ENCODE peak calls at places on chromosomes 11 and 22, in ten cellular contexts. One of them, this sample, is unnamed.

GRCh38 chr11:3161720-3162409 is 3.2 kb downstream of the OSBPL5 start:
- DNase-seq in glomerular endothelial cell: no peak
- DNase-seq in AG04450: no peak
- DNase-seq in stimulated activated CD4-positive, alpha-beta T cell treated with anti-CD3 and anti-CD28 coated beads, Interleukin-2, amount 100 ng/mL, for 48 hours: no peak
- DNase-seq in sciatic nerve: peak; percentile 56
- DNase-seq in HCT116: no peak
- DNase-seq in activated CD4-positive, alpha-beta T cell treated with anti-CD3 and anti-CD28 coated beads, Interleukin-2, amount 10 ng/mL, durations not matched to agents 24 days and 14 days: no peak
- DNase-seq in stimulated activated naive CD4-positive, alpha-beta T cell: no peak
- DNase-seq in hippocampal formation: no peak
- DNase-seq in endodermal cell: peak; percentile 36
- DNase-seq in this sample: no peak

GRCh38 chr11:9076046-9076445 is 15.4 kb downstream of the SCUBE2 start:
- DNase-seq in endodermal cell: no peak
- DNase-seq in AG04450: no peak
- DNase-seq in HCT116: no peak
- DNase-seq in stimulated activated naive CD4-positive, alpha-beta T cell: no peak
- DNase-seq in hippocampal formation: no peak
- DNase-seq in activated CD4-positive, alpha-beta T cell treated with anti-CD3 and anti-CD28 coated beads, Interleukin-2, amount 10 ng/mL, durations not matched to agents 24 days and 14 days: no peak
- DNase-seq in stimulated activated CD4-positive, alpha-beta T cell treated with anti-CD3 and anti-CD28 coated beads, Interleukin-2, amount 100 ng/mL, for 48 hours: no peak
- DNase-seq in glomerular endothelial cell: no peak
- DNase-seq in sciatic nerve: no peak
- DNase-seq in this sample: no peak

GRCh38 chr11:104333977-104334376 is 170.0 kb upstream of the PDGFD start:
- DNase-seq in sciatic nerve: no peak
- DNase-seq in glomerular endothelial cell: no peak
- DNase-seq in stimulated activated CD4-positive, alpha-beta T cell treated with anti-CD3 and anti-CD28 coated beads, Interleukin-2, amount 100 ng/mL, for 48 hours: peak; percentile 1
- DNase-seq in hippocampal formation: no peak
- DNase-seq in stimulated activated naive CD4-positive, alpha-beta T cell: no peak
- DNase-seq in HCT116: peak; percentile 7
- DNase-seq in activated CD4-positive, alpha-beta T cell treated with anti-CD3 and anti-CD28 coated beads, Interleukin-2, amount 10 ng/mL, durations not matched to agents 24 days and 14 days: no peak
- DNase-seq in endodermal cell: peak; percentile 69
- DNase-seq in AG04450: no peak
- DNase-seq in this sample: no peak

GRCh38 chr11:33018840-33019239 is 3.2 kb downstream of the DEPDC7 start:
- DNase-seq in stimulated activated CD4-positive, alpha-beta T cell treated with anti-CD3 and anti-CD28 coated beads, Interleukin-2, amount 100 ng/mL, for 48 hours: no peak
- DNase-seq in HCT116: no peak
- DNase-seq in glomerular endothelial cell: no peak
- DNase-seq in stimulated activated naive CD4-positive, alpha-beta T cell: no peak
- DNase-seq in hippocampal formation: no peak
- DNase-seq in sciatic nerve: no peak
- DNase-seq in activated CD4-positive, alpha-beta T cell treated with anti-CD3 and anti-CD28 coated beads, Interleukin-2, amount 10 ng/mL, durations not matched to agents 24 days and 14 days: no peak
- DNase-seq in AG04450: no peak
- DNase-seq in endodermal cell: no peak
- DNase-seq in this sample: no peak

GRCh38 chr22:24697671-24698082 is 76.8 kb downstream of the PIWIL3 start:
- DNase-seq in endodermal cell: no peak
- DNase-seq in stimulated activated naive CD4-positive, alpha-beta T cell: no peak
- DNase-seq in glomerular endothelial cell: no peak
- DNase-seq in AG04450: no peak
- DNase-seq in stimulated activated CD4-positive, alpha-beta T cell treated with anti-CD3 and anti-CD28 coated beads, Interleukin-2, amount 100 ng/mL, for 48 hours: no peak
- DNase-seq in activated CD4-positive, alpha-beta T cell treated with anti-CD3 and anti-CD28 coated beads, Interleukin-2, amount 10 ng/mL, durations not matched to agents 24 days and 14 days: no peak
- DNase-seq in HCT116: no peak
- DNase-seq in hippocampal formation: peak; percentile 18
- DNase-seq in sciatic nerve: no peak
- DNase-seq in this sample: no peak

GRCh38 chr22:23777776-23778575 is 5.3 kb downstream of the MMP11 start:
- DNase-seq in glomerular endothelial cell: no peak
- DNase-seq in AG04450: no peak
- DNase-seq in endodermal cell: no peak
- DNase-seq in stimulated activated naive CD4-positive, alpha-beta T cell: no peak
- DNase-seq in stimulated activated CD4-positive, alpha-beta T cell treated with anti-CD3 and anti-CD28 coated beads, Interleukin-2, amount 100 ng/mL, for 48 hours: no peak
- DNase-seq in hippocampal formation: no peak
- DNase-seq in HCT116: no peak
- DNase-seq in sciatic nerve: no peak
- DNase-seq in activated CD4-positive, alpha-beta T cell treated with anti-CD3 and anti-CD28 coated beads, Interleukin-2, amount 10 ng/mL, durations not matched to agents 24 days and 14 days: no peak
- DNase-seq in this sample: no peak

GRCh38 chr22:43859176-43859575 is 3.1 kb downstream of the SULT4A1 start:
- DNase-seq in glomerular endothelial cell: no peak
- DNase-seq in sciatic nerve: peak; percentile 33
- DNase-seq in stimulated activated naive CD4-positive, alpha-beta T cell: no peak
- DNase-seq in AG04450: no peak
- DNase-seq in endodermal cell: peak; percentile 22
- DNase-seq in activated CD4-positive, alpha-beta T cell treated with anti-CD3 and anti-CD28 coated beads, Interleukin-2, amount 10 ng/mL, durations not matched to agents 24 days and 14 days: no peak
- DNase-seq in stimulated activated CD4-positive, alpha-beta T cell treated with anti-CD3 and anti-CD28 coated beads, Interleukin-2, amount 100 ng/mL, for 48 hours: no peak
- DNase-seq in HCT116: no peak
- DNase-seq in hippocampal formation: no peak
- DNase-seq in this sample: no peak

GRCh38 chr11:78715639-78716311 is 141.1 kb upstream of the NARS2 start:
- DNase-seq in sciatic nerve: peak; percentile 60
- DNase-seq in HCT116: peak; percentile 73
- DNase-seq in hippocampal formation: peak; percentile 24
- DNase-seq in glomerular endothelial cell: no peak
- DNase-seq in endodermal cell: peak; percentile 95
- DNase-seq in stimulated activated CD4-positive, alpha-beta T cell treated with anti-CD3 and anti-CD28 coated beads, Interleukin-2, amount 100 ng/mL, for 48 hours: peak; percentile 45
- DNase-seq in AG04450: peak; percentile 54
- DNase-seq in stimulated activated naive CD4-positive, alpha-beta T cell: no peak
- DNase-seq in activated CD4-positive, alpha-beta T cell treated with anti-CD3 and anti-CD28 coated beads, Interleukin-2, amount 10 ng/mL, durations not matched to agents 24 days and 14 days: peak; percentile 80
- DNase-seq in this sample: peak; percentile 23

GRCh38 chr22:18033204-18033998 is 9.0 kb upstream of the MICAL3 start:
- DNase-seq in stimulated activated CD4-positive, alpha-beta T cell treated with anti-CD3 and anti-CD28 coated beads, Interleukin-2, amount 100 ng/mL, for 48 hours: no peak
- DNase-seq in hippocampal formation: no peak
- DNase-seq in sciatic nerve: peak; percentile 57
- DNase-seq in glomerular endothelial cell: no peak
- DNase-seq in activated CD4-positive, alpha-beta T cell treated with anti-CD3 and anti-CD28 coated beads, Interleukin-2, amount 10 ng/mL, durations not matched to agents 24 days and 14 days: no peak
- DNase-seq in stimulated activated naive CD4-positive, alpha-beta T cell: no peak
- DNase-seq in AG04450: no peak
- DNase-seq in endodermal cell: no peak
- DNase-seq in HCT116: no peak
- DNase-seq in this sample: no peak

GRCh38 chr11:94449029-94449428 is 44.6 kb downstream of the MRE11 start:
- DNase-seq in AG04450: no peak
- DNase-seq in endodermal cell: no peak
- DNase-seq in stimulated activated naive CD4-positive, alpha-beta T cell: no peak
- DNase-seq in stimulated activated CD4-positive, alpha-beta T cell treated with anti-CD3 and anti-CD28 coated beads, Interleukin-2, amount 100 ng/mL, for 48 hours: no peak
- DNase-seq in hippocampal formation: no peak
- DNase-seq in activated CD4-positive, alpha-beta T cell treated with anti-CD3 and anti-CD28 coated beads, Interleukin-2, amount 10 ng/mL, durations not matched to agents 24 days and 14 days: no peak
- DNase-seq in glomerular endothelial cell: no peak
- DNase-seq in sciatic nerve: no peak
- DNase-seq in HCT116: no peak
- DNase-seq in this sample: no peak

GRCh38 chr22:43901976-43902643 is 10.3 kb upstream of the PNPLA5 start:
- DNase-seq in glomerular endothelial cell: no peak
- DNase-seq in activated CD4-positive, alpha-beta T cell treated with anti-CD3 and anti-CD28 coated beads, Interleukin-2, amount 10 ng/mL, durations not matched to agents 24 days and 14 days: no peak
- DNase-seq in sciatic nerve: no peak
- DNase-seq in stimulated activated CD4-positive, alpha-beta T cell treated with anti-CD3 and anti-CD28 coated beads, Interleukin-2, amount 100 ng/mL, for 48 hours: no peak
- DNase-seq in HCT116: no peak
- DNase-seq in hippocampal formation: no peak
- DNase-seq in endodermal cell: no peak
- DNase-seq in stimulated activated naive CD4-positive, alpha-beta T cell: no peak
- DNase-seq in AG04450: peak; percentile 67
- DNase-seq in this sample: peak; percentile 54

GRCh38 chr11:13043912-13044628 is 35.0 kb downstream of the RASSF10 start:
- DNase-seq in HCT116: no peak
- DNase-seq in glomerular endothelial cell: no peak
- DNase-seq in endodermal cell: no peak
- DNase-seq in stimulated activated naive CD4-positive, alpha-beta T cell: no peak
- DNase-seq in sciatic nerve: no peak
- DNase-seq in stimulated activated CD4-positive, alpha-beta T cell treated with anti-CD3 and anti-CD28 coated beads, Interleukin-2, amount 100 ng/mL, for 48 hours: no peak
- DNase-seq in activated CD4-positive, alpha-beta T cell treated with anti-CD3 and anti-CD28 coated beads, Interleukin-2, amount 10 ng/mL, durations not matched to agents 24 days and 14 days: no peak
- DNase-seq in hippocampal formation: no peak
- DNase-seq in AG04450: no peak
- DNase-seq in this sample: no peak

GRCh38 chr11:124753207-124753606 is 1.2 kb upstream of the VSIG2 start:
- DNase-seq in endodermal cell: peak; percentile 34
- DNase-seq in sciatic nerve: no peak
- DNase-seq in HCT116: no peak
- DNase-seq in stimulated activated naive CD4-positive, alpha-beta T cell: no peak
- DNase-seq in stimulated activated CD4-positive, alpha-beta T cell treated with anti-CD3 and anti-CD28 coated beads, Interleukin-2, amount 100 ng/mL, for 48 hours: no peak
- DNase-seq in glomerular endothelial cell: no peak
- DNase-seq in AG04450: no peak
- DNase-seq in activated CD4-positive, alpha-beta T cell treated with anti-CD3 and anti-CD28 coated beads, Interleukin-2, amount 10 ng/mL, durations not matched to agents 24 days and 14 days: no peak
- DNase-seq in hippocampal formation: no peak
- DNase-seq in this sample: no peak

GRCh38 chr11:1943977-1944376 is 3.2 kb upstream of the MRPL23 start:
- DNase-seq in stimulated activated naive CD4-positive, alpha-beta T cell: no peak
- DNase-seq in stimulated activated CD4-positive, alpha-beta T cell treated with anti-CD3 and anti-CD28 coated beads, Interleukin-2, amount 100 ng/mL, for 48 hours: no peak
- DNase-seq in activated CD4-positive, alpha-beta T cell treated with anti-CD3 and anti-CD28 coated beads, Interleukin-2, amount 10 ng/mL, durations not matched to agents 24 days and 14 days: peak; percentile 55
- DNase-seq in HCT116: no peak
- DNase-seq in glomerular endothelial cell: peak; percentile 25
- DNase-seq in endodermal cell: no peak
- DNase-seq in AG04450: no peak
- DNase-seq in sciatic nerve: peak; percentile 56
- DNase-seq in hippocampal formation: no peak
- DNase-seq in this sample: no peak

GRCh38 chr22:42719656-42720262 is 911 bp downstream of the A4GALT start:
- DNase-seq in AG04450: no peak
- DNase-seq in stimulated activated CD4-positive, alpha-beta T cell treated with anti-CD3 and anti-CD28 coated beads, Interleukin-2, amount 100 ng/mL, for 48 hours: no peak
- DNase-seq in HCT116: no peak
- DNase-seq in endodermal cell: peak; percentile 77
- DNase-seq in glomerular endothelial cell: no peak
- DNase-seq in sciatic nerve: no peak
- DNase-seq in stimulated activated naive CD4-positive, alpha-beta T cell: no peak
- DNase-seq in activated CD4-positive, alpha-beta T cell treated with anti-CD3 and anti-CD28 coated beads, Interleukin-2, amount 10 ng/mL, durations not matched to agents 24 days and 14 days: no peak
- DNase-seq in hippocampal formation: no peak
- DNase-seq in this sample: no peak

GRCh38 chr22:21865041-21865440 is 2.4 kb downstream of the MAPK1 start:
- DNase-seq in sciatic nerve: no peak
- DNase-seq in endodermal cell: no peak
- DNase-seq in AG04450: peak; percentile 65
- DNase-seq in hippocampal formation: no peak
- DNase-seq in stimulated activated naive CD4-positive, alpha-beta T cell: no peak
- DNase-seq in activated CD4-positive, alpha-beta T cell treated with anti-CD3 and anti-CD28 coated beads, Interleukin-2, amount 10 ng/mL, durations not matched to agents 24 days and 14 days: no peak
- DNase-seq in HCT116: no peak
- DNase-seq in glomerular endothelial cell: no peak
- DNase-seq in stimulated activated CD4-positive, alpha-beta T cell treated with anti-CD3 and anti-CD28 coated beads, Interleukin-2, amount 100 ng/mL, for 48 hours: no peak
- DNase-seq in this sample: peak; percentile 53

GRCh38 chr11:57599381-57599780 is 1.9 kb downstream of the SERPING1 start:
- DNase-seq in HCT116: no peak
- DNase-seq in stimulated activated CD4-positive, alpha-beta T cell treated with anti-CD3 and anti-CD28 coated beads, Interleukin-2, amount 100 ng/mL, for 48 hours: no peak
- DNase-seq in AG04450: no peak
- DNase-seq in sciatic nerve: no peak
- DNase-seq in glomerular endothelial cell: no peak
- DNase-seq in activated CD4-positive, alpha-beta T cell treated with anti-CD3 and anti-CD28 coated beads, Interleukin-2, amount 10 ng/mL, durations not matched to agents 24 days and 14 days: no peak
- DNase-seq in stimulated activated naive CD4-positive, alpha-beta T cell: no peak
- DNase-seq in endodermal cell: no peak
- DNase-seq in hippocampal formation: no peak
- DNase-seq in this sample: no peak

GRCh38 chr11:2816941-2817421 is 68.6 kb downstream of the CDKN1C start:
- DNase-seq in glomerular endothelial cell: no peak
- DNase-seq in hippocampal formation: no peak
- DNase-seq in HCT116: no peak
- DNase-seq in activated CD4-positive, alpha-beta T cell treated with anti-CD3 and anti-CD28 coated beads, Interleukin-2, amount 10 ng/mL, durations not matched to agents 24 days and 14 days: no peak
- DNase-seq in stimulated activated CD4-positive, alpha-beta T cell treated with anti-CD3 and anti-CD28 coated beads, Interleukin-2, amount 100 ng/mL, for 48 hours: no peak
- DNase-seq in AG04450: peak; percentile 66
- DNase-seq in endodermal cell: no peak
- DNase-seq in sciatic nerve: peak; percentile 81
- DNase-seq in stimulated activated naive CD4-positive, alpha-beta T cell: no peak
- DNase-seq in this sample: peak; percentile 24

GRCh38 chr11:44760917-44761545 is 34.3 kb downstream of the TSPAN18 start:
- DNase-seq in activated CD4-positive, alpha-beta T cell treated with anti-CD3 and anti-CD28 coated beads, Interleukin-2, amount 10 ng/mL, durations not matched to agents 24 days and 14 days: no peak
- DNase-seq in AG04450: peak; percentile 52
- DNase-seq in sciatic nerve: peak; percentile 59
- DNase-seq in glomerular endothelial cell: no peak
- DNase-seq in stimulated activated CD4-positive, alpha-beta T cell treated with anti-CD3 and anti-CD28 coated beads, Interleukin-2, amount 100 ng/mL, for 48 hours: no peak
- DNase-seq in stimulated activated naive CD4-positive, alpha-beta T cell: no peak
- DNase-seq in endodermal cell: peak; percentile 90
- DNase-seq in hippocampal formation: no peak
- DNase-seq in HCT116: peak; percentile 44
- DNase-seq in this sample: no peak

GRCh38 chr22:19122752-19123492 is 710 bp upstream of the DGCR2 start:
- DNase-seq in glomerular endothelial cell: no peak
- DNase-seq in stimulated activated naive CD4-positive, alpha-beta T cell: no peak
- DNase-seq in activated CD4-positive, alpha-beta T cell treated with anti-CD3 and anti-CD28 coated beads, Interleukin-2, amount 10 ng/mL, durations not matched to agents 24 days and 14 days: no peak
- DNase-seq in stimulated activated CD4-positive, alpha-beta T cell treated with anti-CD3 and anti-CD28 coated beads, Interleukin-2, amount 100 ng/mL, for 48 hours: no peak
- DNase-seq in endodermal cell: no peak
- DNase-seq in HCT116: no peak
- DNase-seq in hippocampal formation: no peak
- DNase-seq in sciatic nerve: no peak
- DNase-seq in AG04450: no peak
- DNase-seq in this sample: no peak

GRCh38 chr11:44780940-44781631 is 54.3 kb downstream of the TSPAN18 start:
- DNase-seq in sciatic nerve: peak; percentile 53
- DNase-seq in stimulated activated naive CD4-positive, alpha-beta T cell: no peak
- DNase-seq in HCT116: no peak
- DNase-seq in glomerular endothelial cell: no peak
- DNase-seq in AG04450: no peak
- DNase-seq in hippocampal formation: no peak
- DNase-seq in activated CD4-positive, alpha-beta T cell treated with anti-CD3 and anti-CD28 coated beads, Interleukin-2, amount 10 ng/mL, durations not matched to agents 24 days and 14 days: no peak
- DNase-seq in stimulated activated CD4-positive, alpha-beta T cell treated with anti-CD3 and anti-CD28 coated beads, Interleukin-2, amount 100 ng/mL, for 48 hours: no peak
- DNase-seq in endodermal cell: peak; percentile 56
- DNase-seq in this sample: no peak

GRCh38 chr22:23218867-23219251 is 38.5 kb downstream of the BCR start:
- DNase-seq in activated CD4-positive, alpha-beta T cell treated with anti-CD3 and anti-CD28 coated beads, Interleukin-2, amount 10 ng/mL, durations not matched to agents 24 days and 14 days: peak; percentile 69
- DNase-seq in stimulated activated naive CD4-positive, alpha-beta T cell: no peak
- DNase-seq in hippocampal formation: no peak
- DNase-seq in HCT116: no peak
- DNase-seq in endodermal cell: peak; percentile 95
- DNase-seq in glomerular endothelial cell: no peak
- DNase-seq in stimulated activated CD4-positive, alpha-beta T cell treated with anti-CD3 and anti-CD28 coated beads, Interleukin-2, amount 100 ng/mL, for 48 hours: no peak
- DNase-seq in sciatic nerve: no peak
- DNase-seq in AG04450: no peak
- DNase-seq in this sample: no peak

GRCh38 chr11:33463059-33463458 is 205.9 kb downstream of the HIPK3 start:
- DNase-seq in hippocampal formation: no peak
- DNase-seq in sciatic nerve: no peak
- DNase-seq in activated CD4-positive, alpha-beta T cell treated with anti-CD3 and anti-CD28 coated beads, Interleukin-2, amount 10 ng/mL, durations not matched to agents 24 days and 14 days: no peak
- DNase-seq in AG04450: no peak
- DNase-seq in glomerular endothelial cell: no peak
- DNase-seq in stimulated activated naive CD4-positive, alpha-beta T cell: no peak
- DNase-seq in endodermal cell: no peak
- DNase-seq in HCT116: no peak
- DNase-seq in stimulated activated CD4-positive, alpha-beta T cell treated with anti-CD3 and anti-CD28 coated beads, Interleukin-2, amount 100 ng/mL, for 48 hours: no peak
- DNase-seq in this sample: no peak

GRCh38 chr22:23075525-23076216 is 5.4 kb downstream of the GNAZ start:
- DNase-seq in stimulated activated naive CD4-positive, alpha-beta T cell: no peak
- DNase-seq in hippocampal formation: no peak
- DNase-seq in glomerular endothelial cell: no peak
- DNase-seq in stimulated activated CD4-positive, alpha-beta T cell treated with anti-CD3 and anti-CD28 coated beads, Interleukin-2, amount 100 ng/mL, for 48 hours: no peak
- DNase-seq in HCT116: no peak
- DNase-seq in sciatic nerve: no peak
- DNase-seq in endodermal cell: no peak
- DNase-seq in AG04450: no peak
- DNase-seq in activated CD4-positive, alpha-beta T cell treated with anti-CD3 and anti-CD28 coated beads, Interleukin-2, amount 10 ng/mL, durations not matched to agents 24 days and 14 days: no peak
- DNase-seq in this sample: no peak

GRCh38 chr11:86919557-86920210 is 35.5 kb downstream of the FZD4 start:
- DNase-seq in hippocampal formation: peak; percentile 21
- DNase-seq in AG04450: peak; percentile 59
- DNase-seq in sciatic nerve: no peak
- DNase-seq in glomerular endothelial cell: peak; percentile 71
- DNase-seq in stimulated activated CD4-positive, alpha-beta T cell treated with anti-CD3 and anti-CD28 coated beads, Interleukin-2, amount 100 ng/mL, for 48 hours: no peak
- DNase-seq in stimulated activated naive CD4-positive, alpha-beta T cell: peak; percentile 3
- DNase-seq in activated CD4-positive, alpha-beta T cell treated with anti-CD3 and anti-CD28 coated beads, Interleukin-2, amount 10 ng/mL, durations not matched to agents 24 days and 14 days: peak; percentile 72
- DNase-seq in endodermal cell: peak; percentile 72
- DNase-seq in HCT116: peak; percentile 54
- DNase-seq in this sample: no peak

GRCh38 chr11:102287963-102288744 is 29.1 kb upstream of the BIRC3 start:
- DNase-seq in hippocampal formation: peak; percentile 16
- DNase-seq in endodermal cell: peak; percentile 64
- DNase-seq in HCT116: peak; percentile 69
- DNase-seq in AG04450: peak; percentile 55
- DNase-seq in stimulated activated naive CD4-positive, alpha-beta T cell: peak; percentile 72
- DNase-seq in glomerular endothelial cell: no peak
- DNase-seq in sciatic nerve: no peak
- DNase-seq in stimulated activated CD4-positive, alpha-beta T cell treated with anti-CD3 and anti-CD28 coated beads, Interleukin-2, amount 100 ng/mL, for 48 hours: no peak
- DNase-seq in activated CD4-positive, alpha-beta T cell treated with anti-CD3 and anti-CD28 coated beads, Interleukin-2, amount 10 ng/mL, durations not matched to agents 24 days and 14 days: peak; percentile 84
- DNase-seq in this sample: no peak

This sample was measured in AG04449.